ENCODE peak calls at places on chromosomes 12 and 14, in four cellular contexts. O is fibroblast of villous mesenchyme, B is neural crest cell, S is lung. Y is an unnamed sample.

GRCh38 chr14:31300296-31300695 is 92.7 kb upstream of the HECTD1 start:
- DNase-seq in S (no peak), O (no peak), B (no peak), Y (peak; percentile 32)

GRCh38 chr14:50333010-50333409 is 20.9 kb downstream of the DMAC2L start:
- DNase-seq in O (peak; percentile 92), S (no peak), B (no peak), Y (peak; percentile 89)

GRCh38 chr12:53856132-53856531 is 82.5 kb upstream of the HOXC13 start:
- DNase-seq in S (no peak), O (no peak), B (no peak), Y (no peak)

GRCh38 chr12:5344131-5344530 is 87.8 kb upstream of the NTF3 start:
- DNase-seq in O (no peak), B (no peak), S (no peak), Y (no peak)

GRCh38 chr12:127389923-127390322 is 877.0 kb upstream of the TMEM132C start:
- DNase-seq in B (peak; percentile 16), S (no peak), O (peak; percentile 56), Y (peak; percentile 80)

GRCh38 chr14:57420986-57421385 is 30.6 kb downstream of the NAA30 start:
- DNase-seq in S (no peak), B (no peak), O (no peak), Y (peak; percentile 10)

GRCh38 chr12:115044073-115044472 is 360.1 kb upstream of the TBX3 start:
- DNase-seq in S (no peak), B (no peak), O (no peak), Y (peak; percentile 14)

GRCh38 chr14:65195042-65195719 is 92.9 kb upstream of the MAX start:
- DNase-seq in S (no peak), B (no peak), O (no peak), Y (no peak)

GRCh38 chr12:121871501-121871900 is 12.8 kb upstream of the HPD start:
- DNase-seq in S (no peak), O (no peak), B (no peak), Y (no peak)

GRCh38 chr12:2739832-2740641 is 54.7 kb upstream of the FKBP4 start:
- DNase-seq in B (peak; percentile 11), O (peak; percentile 46), S (no peak), Y (peak; percentile 60)

GRCh38 chr14:98826618-98827017 is 445.4 kb downstream of the BCL11B start:
- DNase-seq in O (no peak), S (no peak), B (no peak), Y (no peak)

GRCh38 chr12:99960312-99960711 is 24.4 kb downstream of the ANKS1B start:
- DNase-seq in B (no peak), S (no peak), O (peak; percentile 2), Y (peak; percentile 5)

GRCh38 chr12:121784460-121784859 is 9.0 kb downstream of the RHOF start:
- DNase-seq in O (peak; percentile 73), B (no peak), S (no peak), Y (no peak)

GRCh38 chr14:44352212-44352611 is 154.9 kb downstream of the FSCB start:
- DNase-seq in S (no peak), B (no peak), O (no peak), Y (no peak)

GRCh38 chr12:40689576-40689975 is 2.7 kb upstream of the CNTN1 start:
- DNase-seq in S (no peak), O (no peak), B (no peak), Y (no peak)

GRCh38 chr12:56829908-56830307 is 66.8 kb downstream of the HSD17B6 start:
- DNase-seq in S (no peak), O (no peak), B (no peak), Y (no peak)

GRCh38 chr12:131793623-131794022 is 34.6 kb upstream of the MMP17 start:
- DNase-seq in S (no peak), O (peak; percentile 76), B (no peak), Y (peak; percentile 60)

GRCh38 chr12:76688001-76688400 is 75.9 kb upstream of the ZDHHC17 start:
- DNase-seq in O (peak; percentile 50), B (no peak), S (no peak), Y (peak; percentile 72)

GRCh38 chr12:128794661-128795529 is 28.9 kb downstream of the SLC15A4 start:
- DNase-seq in B (no peak), O (no peak), S (no peak), Y (no peak)

GRCh38 chr12:94649349-94650142 is 811 bp downstream of the TMCC3 start:
- DNase-seq in S (peak; percentile 36), B (peak; percentile 41), O (peak; percentile 51), Y (peak; percentile 55)

GRCh38 chr14:77037338-77037782 is 8.9 kb upstream of the IRF2BPL start:
- DNase-seq in S (no peak), B (no peak), O (no peak), Y (no peak)

GRCh38 chr12:131204416-131205311 is 251.0 kb downstream of the ADGRD1 start:
- DNase-seq in B (no peak), O (no peak), S (no peak), Y (no peak)

GRCh38 chr12:65689508-65689907 is 134.8 kb upstream of the HMGA2 start:
- DNase-seq in B (no peak), S (no peak), O (no peak), Y (no peak)

GRCh38 chr12:131390408-131391100 is 320.3 kb upstream of the SFSWAP start:
- DNase-seq in O (no peak), B (peak; percentile 35), S (no peak), Y (no peak)

GRCh38 chr12:15863258-15863835 is 18.8 kb upstream of the STRAP start:
- DNase-seq in B (no peak), S (no peak), O (peak; percentile 63), Y (no peak)

DNA sequence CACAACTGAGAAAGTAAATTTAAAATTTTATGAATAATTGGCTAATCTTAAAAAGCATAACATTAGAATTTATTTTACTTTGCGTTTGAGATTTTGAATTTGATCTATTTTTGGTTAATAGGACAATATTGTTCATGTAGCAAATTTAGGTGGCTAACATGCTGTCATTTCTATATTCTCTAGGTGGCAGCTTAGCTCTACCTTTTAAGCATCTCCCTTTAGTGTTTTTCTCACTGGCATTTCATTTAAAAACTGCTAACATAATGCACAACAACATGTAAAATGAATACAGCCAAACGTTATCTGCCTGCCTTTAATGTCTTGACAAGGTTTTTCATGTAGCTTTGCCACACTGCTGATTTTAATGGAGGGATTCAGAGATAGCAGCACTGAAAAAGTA is 272.3 kb upstream of the FBXO33 start:
- DNase-seq in B (no peak), S (no peak), O (no peak), Y (no peak)
- TF ChIP-seq CTCF in B (peak; percentile 31), S (no peak), O (no peak), Y (no peak)

GRCh38 chr12:119328111-119328510 is 6.4 kb upstream of the CCDC60 start:
- DNase-seq in O (no peak), S (no peak), B (peak; percentile 29), Y (no peak)
- TF ChIP-seq CTCF in O (no peak), S (no peak), B (peak; percentile 59), Y (no peak)

GRCh38 chr12:45183263-45183662 is 32.6 kb upstream of the ANO6 start:
- DNase-seq in O (peak; percentile 26), S (no peak), B (no peak), Y (peak; percentile 53)
- TF ChIP-seq CTCF in O (peak; percentile 54), S (no peak), B (peak; percentile 44), Y (peak; percentile 52)

DNA sequence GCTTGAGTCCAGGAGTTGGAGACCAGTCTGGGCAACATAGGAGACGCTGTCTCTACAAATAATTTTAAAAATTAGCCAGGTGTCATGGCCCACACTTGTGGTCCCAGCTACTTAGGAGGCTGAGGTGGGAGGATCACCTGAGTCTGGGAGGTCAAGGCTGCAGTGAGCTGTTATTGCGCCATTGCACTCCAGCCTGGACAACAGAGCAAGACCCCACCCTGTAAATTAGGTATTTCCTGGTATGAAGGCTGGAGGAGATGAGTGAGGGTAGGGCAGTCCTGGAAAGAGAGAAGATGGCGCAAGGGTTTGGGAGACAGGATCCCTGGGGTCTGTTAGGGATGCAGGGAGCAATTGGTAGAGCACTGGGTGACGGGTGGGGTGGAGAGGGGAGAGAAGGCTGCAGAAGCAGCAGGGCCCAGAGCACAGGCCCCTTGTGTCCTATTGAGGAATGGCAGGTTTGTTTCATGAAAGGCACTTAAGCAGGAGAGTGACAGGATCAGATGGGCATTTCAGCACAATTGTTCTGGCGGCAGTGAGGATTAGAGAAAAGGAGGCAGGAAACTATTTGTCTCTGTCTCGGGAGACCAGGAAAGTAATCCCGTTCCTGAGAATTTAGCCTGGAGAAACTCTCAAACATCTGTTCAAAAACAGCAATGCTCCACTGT is 47.2 kb upstream of the KTN1 start:
- DNase-seq in B (no peak), O (no peak), S (no peak), Y (no peak)
- TF ChIP-seq CTCF in B (peak; percentile 34), O (peak; percentile 17), S (no peak), Y (peak; percentile 35)

GRCh38 chr12:60977966-60978365 is 1282.2 kb upstream of the USP15 start:
- DNase-seq in S (no peak), O (no peak), B (no peak), Y (peak; percentile 40)
- TF ChIP-seq CTCF in S (no peak), O (no peak), B (peak; percentile 50), Y (peak; percentile 61)

GRCh38 chr14:61186793-61187641 is 94.1 kb downstream of the TMEM30B start:
- DNase-seq in B (no peak), S (no peak), O (peak; percentile 11), Y (peak; percentile 72)

GRCh38 chr14:61190341-61190740 is 90.8 kb downstream of the TMEM30B start:
- DNase-seq in B (no peak), S (no peak), O (no peak), Y (peak; percentile 50)

GRCh38 chr14:61187642-61187905 is 93.6 kb downstream of the TMEM30B start:
- DNase-seq in B (no peak), S (no peak), O (no peak), Y (no peak)

GRCh38 chr14:61188196-61188595 is 92.9 kb downstream of the TMEM30B start:
- DNase-seq in O (no peak), B (no peak), S (no peak), Y (peak; percentile 58)

GRCh38 chr14:61188936-61189808 is 92.0 kb downstream of the TMEM30B start:
- DNase-seq in B (peak; percentile 30), S (peak; percentile 38), O (peak; percentile 73), Y (peak; percentile 90)
- TF ChIP-seq CTCF in B (peak; percentile 51), S (no peak), O (peak; percentile 78), Y (peak; percentile 76)